ENCODE peak calls at places on chromosomes 11 and 22, in seven cellular contexts. O is thyroid gland, T is lower lobe of right lung, S is mammary epithelial cell, P is MM.1S, Z is spleen, H is endothelial cell of umbilical vein. D is an unnamed sample.

GRCh38 chr11:69218946-69219720 is 63.4 kb downstream of the SMIM38 start:
- DNase-seq in O (no peak), T (no peak), S (no peak), P (no peak), Z (no peak), H (no peak), D (no peak)

GRCh38 chr11:2927851-2928604 is 1.2 kb downstream of the PHLDA2 start:
- DNase-seq in O (peak; percentile 23), T (peak; percentile 43), S (peak; percentile 48), P (no peak), Z (peak; percentile 67), H (peak; percentile 49), D (no peak)

GRCh38 chr11:111455291-111456085 is 56.7 kb downstream of the BTG4 start:
- DNase-seq in O (no peak), T (no peak), S (no peak), P (no peak), Z (no peak), H (no peak), D (no peak)

GRCh38 chr11:73625690-73626318 is 20.6 kb upstream of the PLEKHB1 start:
- DNase-seq in O (peak; percentile 78), T (peak; percentile 71), S (peak; percentile 61), P (peak; percentile 76), Z (peak; percentile 86), H (peak; percentile 74), D (peak; percentile 59)

GRCh38 chr22:35866646-35867045 is 149.0 kb downstream of the APOL5 start:
- DNase-seq in O (peak; percentile 37), T (no peak), S (no peak), P (no peak), Z (no peak), H (no peak), D (no peak)

GRCh38 chr11:63144121-63144520 is at the start of gene SLC22A24:
- DNase-seq in O (no peak), T (no peak), S (no peak), P (no peak), Z (no peak), H (no peak), D (no peak)

GRCh38 chr22:39311592-39312400 is 7.6 kb downstream of the RPL3 start:
- DNase-seq in O (no peak), T (no peak), S (no peak), P (no peak), Z (no peak), H (no peak), D (no peak)

GRCh38 chr22:36913431-36914382 is at the start of gene CSF2RB:
- DNase-seq in O (no peak), T (peak; percentile 86), S (no peak), P (peak; percentile 78), Z (peak; percentile 91), H (peak; percentile 78), D (no peak)

GRCh38 chr11:103749158-103749557 is 287.3 kb upstream of the DDI1 start:
- DNase-seq in O (no peak), T (no peak), S (peak; percentile 52), P (no peak), Z (no peak), H (no peak), D (no peak)

GRCh38 chr11:742156-742546 is 5.1 kb upstream of the TALDO1 start:
- DNase-seq in O (no peak), T (no peak), S (no peak), P (no peak), Z (no peak), H (no peak), D (no peak)

GRCh38 chr11:122755409-122755808 is 82.9 kb upstream of the CRTAM start:
- DNase-seq in O (no peak), T (no peak), S (no peak), P (no peak), Z (no peak), H (no peak), D (no peak)

GRCh38 chr11:79472736-79473536 is 32.1 kb upstream of the TENM4 start:
- DNase-seq in O (no peak), T (no peak), S (no peak), P (no peak), Z (no peak), H (no peak), D (no peak)

GRCh38 chr11:69172674-69173073 is 16.9 kb downstream of the SMIM38 start:
- DNase-seq in O (no peak), T (no peak), S (peak; percentile 27), P (no peak), Z (peak; percentile 6), H (no peak), D (peak; percentile 31)

GRCh38 chr22:18063311-18063710 is 14.5 kb upstream of the PEX26 start:
- DNase-seq in O (no peak), T (no peak), S (peak; percentile 93), P (no peak), Z (peak; percentile 34), H (no peak), D (no peak)

GRCh38 chr11:86245369-86246292 is 1.1 kb downstream of the EED start:
- DNase-seq in O (no peak), T (no peak), S (peak; percentile 19), P (no peak), Z (peak; percentile 79), H (peak; percentile 37), D (no peak)

DNA sequence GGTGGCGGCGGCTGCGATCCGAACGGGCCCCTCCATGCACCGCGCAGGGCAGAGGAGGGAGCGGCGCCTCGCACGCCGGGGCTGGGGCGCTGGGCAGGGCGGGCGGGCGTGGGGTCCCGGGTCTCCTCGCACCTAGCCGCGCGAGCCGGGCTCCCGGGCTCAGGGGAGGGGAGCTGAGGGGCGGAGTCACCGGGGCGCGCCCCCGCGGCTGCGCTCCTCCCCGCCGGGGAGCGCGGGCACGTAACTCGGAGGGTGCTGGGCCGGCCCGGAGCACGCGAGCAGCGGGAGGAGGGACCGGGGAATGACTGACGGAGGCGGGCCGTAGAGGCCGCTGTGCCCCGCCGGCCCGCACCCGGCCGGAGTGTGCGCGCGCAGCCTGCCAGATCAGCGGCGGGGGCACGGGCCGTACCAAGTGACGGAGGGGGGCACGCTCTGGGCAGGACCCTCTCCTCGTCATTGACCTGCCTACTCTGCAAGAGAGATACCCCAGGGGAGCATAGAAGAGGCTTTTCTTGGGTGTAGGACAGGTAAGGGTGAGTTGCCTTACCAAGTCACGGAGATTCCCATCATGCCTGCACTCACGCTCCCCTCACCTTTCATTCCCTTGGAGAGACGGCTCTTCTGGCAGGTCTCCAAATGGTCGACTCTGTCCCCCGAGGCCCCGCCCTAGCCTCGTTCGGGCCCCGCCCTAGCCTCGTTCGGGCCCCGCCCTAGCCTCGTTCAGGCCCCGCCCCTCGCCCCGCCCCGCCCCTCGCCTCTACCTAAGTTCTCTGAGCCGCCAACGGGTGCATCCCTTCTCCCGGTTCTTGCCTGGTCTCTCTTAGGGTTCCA is at the start of gene CDON:
- DNase-seq in O (peak; percentile 95), T (peak; percentile 92), S (peak; percentile 86), P (peak; percentile 97), Z (peak; percentile 93), H (peak; percentile 88), D (peak; percentile 75)
- TF ChIP-seq CTCF in O (no peak), T (peak; percentile 20), S (no peak), P (no peak), Z (no peak), H (peak; percentile 19), D (no peak)

GRCh38 chr22:42294034-42294985 is 23.9 kb upstream of the TCF20 start:
- DNase-seq in O (peak; percentile 77), T (no peak), S (peak; percentile 42), P (no peak), Z (no peak), H (peak; percentile 34), D (peak; percentile 24)

GRCh38 chr22:42296381-42296853 is 26.0 kb upstream of the TCF20 start:
- DNase-seq in O (peak; percentile 83), T (no peak), S (no peak), P (no peak), Z (no peak), H (no peak), D (no peak)

GRCh38 chr22:42298746-42299145 is 28.3 kb upstream of the TCF20 start:
- DNase-seq in O (no peak), T (no peak), S (no peak), P (no peak), Z (no peak), H (no peak), D (no peak)

GRCh38 chr22:42297778-42298177 is 27.3 kb upstream of the TCF20 start:
- DNase-seq in O (no peak), T (no peak), S (no peak), P (no peak), Z (no peak), H (no peak), D (no peak)

DNA sequence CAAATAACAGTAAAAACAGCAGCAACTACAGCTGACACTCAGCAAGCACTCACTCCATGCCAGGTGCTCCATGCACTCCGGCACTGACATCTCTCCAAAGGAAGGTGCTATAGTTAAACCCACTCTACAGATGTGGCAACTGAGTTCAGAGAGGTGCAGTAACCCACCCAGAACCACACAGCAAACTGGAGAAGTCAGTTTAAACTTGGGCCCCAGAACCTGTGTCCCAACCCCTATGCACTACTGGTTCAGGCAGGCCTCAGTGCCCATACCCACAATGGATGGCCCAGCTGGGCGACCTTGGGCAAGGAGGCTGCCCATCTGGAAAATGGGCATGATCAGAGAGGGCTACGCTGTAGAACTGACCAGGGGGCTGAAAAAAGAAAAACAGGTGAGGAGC is 26.4 kb upstream of the TCF20 start:
- DNase-seq in O (no peak), T (no peak), S (no peak), P (no peak), Z (no peak), H (no peak), D (no peak)
- H3K27ac ChIP-seq in O (no peak overlapping the region), T (no peak overlapping the region), S (no peak overlapping the region), P (no peak overlapping the region), Z (no peak overlapping the region), H (no peak overlapping the region), D (no peak overlapping the region)

GRCh38 chr22:46066691-46067090 is 83.6 kb upstream of the PPARA start:
- DNase-seq in O (no peak), T (peak; percentile 25), S (peak; percentile 74), P (no peak), Z (peak; percentile 33), H (peak; percentile 62), D (no peak)
- H3K4me3 ChIP-seq in O (no peak overlapping the region), T (peak overlapping the region; percentile 38), S (peak overlapping the region; percentile 69), P (no peak overlapping the region), Z (no peak overlapping the region), H (peak overlapping the region; percentile 48), D (no peak overlapping the region)

GRCh38 chr11:47355283-47356128 is 3.0 kb upstream of the MYBPC3 start:
- DNase-seq in O (peak; percentile 98), T (peak; percentile 96), S (peak; percentile 78), P (no peak), Z (peak; percentile 90), H (peak; percentile 92), D (peak; percentile 84)
- TF ChIP-seq CTCF in O (peak; percentile 90), T (peak; percentile 88), S (peak; percentile 98), P (peak; percentile 12), Z (peak; percentile 46), H (peak; percentile 100), D (peak; percentile 99)

GRCh38 chr11:11155962-11156815 is 196.9 kb downstream of the CSNK2A3 start:
- DNase-seq in O (no peak), T (no peak), S (no peak), P (no peak), Z (no peak), H (no peak), D (no peak)

GRCh38 chr11:11152877-11153276 is 200.2 kb downstream of the CSNK2A3 start:
- DNase-seq in O (no peak), T (no peak), S (no peak), P (no peak), Z (no peak), H (no peak), D (no peak)

DNA sequence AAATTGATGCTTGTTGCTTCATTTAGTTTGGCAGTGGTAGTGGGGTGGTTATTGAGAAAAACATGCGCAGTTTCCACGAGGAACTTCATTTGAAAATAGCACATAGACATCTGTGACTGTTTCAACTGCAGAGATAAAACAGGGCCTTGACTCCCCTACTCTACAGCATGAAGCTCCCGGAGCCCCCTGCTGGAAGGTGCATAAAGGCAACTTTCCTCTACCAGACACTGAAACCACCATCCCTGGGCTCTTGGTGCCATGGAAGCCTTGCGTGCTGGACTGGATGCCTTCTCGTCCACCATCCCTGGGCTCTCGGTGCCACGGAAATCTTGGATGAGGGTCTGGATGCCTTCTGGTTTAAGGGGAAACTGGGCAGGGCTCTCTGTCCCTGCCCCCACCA is 195.8 kb downstream of the CSNK2A3 start:
- DNase-seq in O (peak; percentile 73), T (no peak), S (no peak), P (peak; percentile 58), Z (no peak), H (peak; percentile 6), D (peak; percentile 29)
- H3K27ac ChIP-seq in O (no peak overlapping the region), T (no peak overlapping the region), S (no peak overlapping the region), P (no peak overlapping the region), Z (no peak overlapping the region), H (no peak overlapping the region), D (no peak overlapping the region)

D was measured in brain microvascular endothelial cell.